ENCODE peak calls at places on chromosome 21, in four cellular contexts. W is K562, L is A549, R is IMR-90. K is an unnamed sample.

GRCh38 chr21:36452281-36452680 is 27.6 kb downstream of the CLDN14 start:
- DNase-seq in W (no peak), L (no peak), R (no peak), K (no peak)

GRCh38 chr21:32772281-32773047 is 909 bp upstream of the PAXBP1 start:
- DNase-seq in W (peak), L (no peak), R (peak), K (no peak)

GRCh38 chr21:14683021-14683420 is 136.9 kb upstream of the SAMSN1 start:
- DNase-seq in W (no peak), L (no peak), R (no peak), K (no peak)

GRCh38 chr21:31537872-31538576 is 121.5 kb upstream of the SOD1 start:
- DNase-seq in W (no peak), L (no peak), R (no peak), K (no peak)

GRCh38 chr21:29657228-29657989 is 282.4 kb downstream of the GRIK1 start:
- DNase-seq in W (peak), L (no peak), R (no peak), K (peak)

GRCh38 chr21:29654855-29655254 is 284.9 kb downstream of the GRIK1 start:
- DNase-seq in W (no peak), L (no peak), R (no peak), K (no peak)

GRCh38 chr21:36699026-36699545 is at the start of gene SIM2:
- DNase-seq in W (no peak), L (peak), R (peak), K (no peak)

GRCh38 chr21:28657576-28657975 is 335.1 kb downstream of the LTN1 start:
- DNase-seq in W (no peak), L (no peak), R (no peak), K (no peak)

GRCh38 chr21:20783611-20784010 is 214.6 kb upstream of the NCAM2 start:
- DNase-seq in W (no peak), L (no peak), R (no peak), K (no peak)

GRCh38 chr21:27112186-27112585 is 145.3 kb upstream of the ADAMTS5 start:
- DNase-seq in W (no peak), L (no peak), R (peak), K (no peak)

GRCh38 chr21:36429672-36430546 is 44.7 kb downstream of the CHAF1B start:
- DNase-seq in W (peak), L (peak), R (peak), K (peak)

GRCh38 chr21:23963454-23963853 is 1643.8 kb downstream of the MRPL39 start:
- DNase-seq in W (no peak), L (no peak), R (peak), K (no peak)

GRCh38 chr21:26068776-26069175 is 101.8 kb downstream of the APP start:
- DNase-seq in W (no peak), L (no peak), R (no peak), K (no peak)

GRCh38 chr21:26070121-26070520 is 100.4 kb downstream of the APP start:
- DNase-seq in W (no peak), L (no peak), R (no peak), K (no peak)

GRCh38 chr21:26067836-26068401 is 102.7 kb downstream of the APP start:
- DNase-seq in W (no peak), L (no peak), R (no peak), K (no peak)

GRCh38 chr21:26072891-26073615 is 97.5 kb downstream of the APP start:
- DNase-seq in W (no peak), L (no peak), R (peak), K (no peak)

DNA sequence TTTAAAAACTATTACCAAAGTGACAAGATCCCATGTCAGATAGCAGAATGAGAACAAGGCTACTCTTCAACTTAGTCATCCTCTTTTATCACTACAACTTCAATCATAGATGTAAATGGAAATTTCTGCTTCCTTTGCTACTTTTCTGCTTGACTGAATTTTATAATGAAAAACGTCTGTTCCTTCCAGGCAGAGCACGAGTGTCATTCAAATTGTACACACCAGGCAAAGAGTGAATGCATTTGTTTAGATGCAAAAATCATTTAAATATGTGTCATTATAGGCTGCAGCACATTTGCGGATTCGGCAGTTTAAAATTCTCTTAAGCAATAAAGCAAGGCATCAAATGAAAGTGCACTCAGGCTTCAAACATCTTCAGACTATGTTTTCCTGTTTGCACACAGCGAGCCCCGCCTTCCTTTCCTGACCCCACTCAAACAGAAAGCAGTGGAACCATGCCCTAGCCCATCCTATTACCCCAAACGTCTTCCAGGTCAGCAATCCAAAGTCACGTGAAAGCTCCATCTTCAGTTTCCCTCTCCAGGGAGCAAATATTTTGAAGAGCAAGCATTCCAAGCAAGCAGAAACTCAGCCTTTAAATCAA is 99.6 kb downstream of the APP start:
- DNase-seq in W (no peak), L (peak), R (peak), K (no peak)
- TF ChIP-seq MAZ in W (no peak), L (no peak), R (no peak), K (no peak)

GRCh38 chr21:41367598-41368360 is 6.0 kb downstream of the MX2 start:
- DNase-seq in W (no peak), L (no peak), R (no peak), K (no peak)

GRCh38 chr21:41369915-41370839 is 8.3 kb downstream of the MX2 start:
- DNase-seq in W (no peak), L (no peak), R (no peak), K (peak)

GRCh38 chr21:41368361-41369104 is 6.7 kb downstream of the MX2 start:
- DNase-seq in W (no peak), L (no peak), R (no peak), K (no peak)

GRCh38 chr21:41370840-41371697 is 9.2 kb downstream of the MX2 start:
- DNase-seq in W (no peak), L (no peak), R (no peak), K (no peak)

GRCh38 chr21:41369105-41369914 is 7.5 kb downstream of the MX2 start:
- DNase-seq in W (no peak), L (no peak), R (no peak), K (peak)
- TF ChIP-seq CEBPB in W (no peak), L (no peak), R (no peak), K (no peak)

DNA sequence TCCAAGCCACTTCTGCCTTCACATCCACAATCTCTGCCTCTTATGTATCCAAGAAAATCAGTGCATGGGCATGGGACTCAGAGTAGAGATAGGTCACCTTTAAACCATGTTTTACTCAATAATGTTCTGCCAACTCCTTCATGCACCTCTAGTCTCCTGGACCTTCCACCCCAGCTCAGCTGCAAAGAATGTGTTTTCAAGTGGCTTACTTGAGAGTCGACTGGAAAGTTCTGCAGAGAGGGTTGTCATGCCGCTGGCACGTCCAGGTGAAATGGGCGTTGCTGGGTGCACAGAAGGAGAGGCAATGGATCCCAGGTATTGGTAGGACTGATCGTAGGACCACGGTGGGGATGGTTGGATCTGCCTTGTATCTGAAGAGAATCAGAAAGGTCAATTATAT is 130.3 kb downstream of the CLIC6 start:
- DNase-seq in W (no peak), L (no peak), R (no peak), K (no peak)
- TF ChIP-seq MAZ in W (no peak), L (no peak), R (no peak), K (no peak)

DNA sequence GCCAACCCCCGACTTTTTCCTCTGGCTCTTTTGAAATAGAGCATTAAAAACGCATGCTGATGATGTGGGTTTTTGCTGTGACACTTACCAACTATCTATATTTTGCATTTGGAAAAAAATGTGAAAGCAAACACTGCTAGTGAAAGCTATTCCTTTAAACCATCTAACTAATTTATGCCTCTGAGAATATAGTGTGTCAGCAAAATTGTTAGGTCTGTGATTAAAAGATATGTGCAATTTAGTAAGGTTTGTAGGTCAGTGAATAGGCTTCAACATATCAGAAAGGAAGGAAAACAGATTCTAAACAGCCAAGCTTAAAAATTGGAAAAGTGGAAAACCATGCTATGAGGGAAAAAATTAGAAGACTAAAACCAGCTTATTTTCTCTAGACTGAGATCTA is 1929.3 kb downstream of the NCAM2 start:
- DNase-seq in W (no peak), L (no peak), R (no peak), K (no peak)
- TF ChIP-seq CEBPB in W (no peak), L (no peak), R (no peak), K (no peak)

GRCh38 chr21:45365186-45365607 is 39.8 kb upstream of the COL18A1 start:
- DNase-seq in W (no peak), L (no peak), R (no peak), K (no peak)

GRCh38 chr21:45364464-45365185 is 40.3 kb upstream of the COL18A1 start:
- DNase-seq in W (no peak), L (peak), R (peak), K (no peak)

GRCh38 chr21:45365608-45366241 is 39.2 kb upstream of the COL18A1 start:
- DNase-seq in W (no peak), L (peak), R (peak), K (peak)

GRCh38 chr21:45362748-45363145 is 42.2 kb upstream of the COL18A1 start:
- DNase-seq in W (no peak), L (no peak), R (no peak), K (no peak)

DNA sequence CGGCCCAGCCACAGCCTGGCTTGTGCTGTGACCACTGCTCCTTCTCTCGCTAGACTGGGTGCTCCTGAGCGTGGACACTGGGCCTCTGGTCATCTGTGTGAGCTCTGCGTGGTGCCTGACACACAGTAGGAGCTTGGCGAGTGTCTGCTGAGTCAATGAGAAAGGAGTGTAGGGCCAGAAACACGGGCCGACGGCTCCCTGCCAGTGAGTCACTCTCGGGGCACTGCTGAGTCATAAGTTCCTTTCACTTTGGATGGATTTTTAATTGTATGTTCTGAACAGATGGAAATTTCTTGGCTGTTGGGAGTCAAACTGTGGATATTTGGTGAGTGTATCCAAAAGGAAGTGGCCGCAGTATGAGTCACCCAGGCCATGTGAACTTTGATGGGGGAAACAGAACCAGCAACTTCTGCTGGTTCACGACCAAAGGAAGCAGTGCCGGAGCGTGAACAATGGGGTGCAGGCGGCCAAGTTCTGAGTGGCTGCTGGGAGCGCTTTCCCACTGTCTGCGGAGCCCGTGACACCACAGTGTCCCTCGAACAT is 41.0 kb upstream of the COL18A1 start:
- DNase-seq in W (peak), L (peak), R (peak), K (peak)
- TF ChIP-seq MAZ in W (no peak), L (no peak), R (peak), K (no peak)

GRCh38 chr21:46048926-46049889 is 48.7 kb upstream of the COL6A2 start:
- DNase-seq in W (no peak), L (no peak), R (peak), K (no peak)
- TF ChIP-seq CEBPB in W (no peak), L (no peak), R (peak), K (no peak)